ENCODE peak calls at places on chromosomes 3 and 15, in ten cellular contexts. One of them, this sample, is unnamed.

GRCh38 chr15:73078722-73079121 is 26.5 kb downstream of the NEO1 start:
- DNase-seq in body of pancreas: no peak
- DNase-seq in gastrocnemius medialis: no peak
- DNase-seq in A549: no peak
- DNase-seq in CD8-positive, alpha-beta T cell: no peak
- DNase-seq in ascending aorta: no peak
- DNase-seq in psoas muscle: no peak
- DNase-seq in IMR-90: peak; percentile 90
- DNase-seq in A673: peak; percentile 73
- DNase-seq in prostate gland: peak; percentile 80
- DNase-seq in this sample: no peak

GRCh38 chr3:170483485-170484262 is 65.0 kb downstream of the CLDN11 start:
- DNase-seq in body of pancreas: no peak
- DNase-seq in gastrocnemius medialis: no peak
- DNase-seq in A549: peak; percentile 20
- DNase-seq in CD8-positive, alpha-beta T cell: no peak
- DNase-seq in ascending aorta: no peak
- DNase-seq in psoas muscle: no peak
- DNase-seq in IMR-90: no peak
- DNase-seq in A673: no peak
- DNase-seq in prostate gland: no peak
- DNase-seq in this sample: no peak

GRCh38 chr3:116077059-116077458 is 368.2 kb downstream of the LSAMP start:
- DNase-seq in body of pancreas: no peak
- DNase-seq in gastrocnemius medialis: no peak
- DNase-seq in A549: no peak
- DNase-seq in CD8-positive, alpha-beta T cell: no peak
- DNase-seq in ascending aorta: no peak
- DNase-seq in psoas muscle: no peak
- DNase-seq in IMR-90: no peak
- DNase-seq in A673: no peak
- DNase-seq in prostate gland: no peak
- DNase-seq in this sample: no peak

GRCh38 chr3:195045481-195045880 is 225.5 kb downstream of the XXYLT1 start:
- DNase-seq in body of pancreas: no peak
- DNase-seq in gastrocnemius medialis: no peak
- DNase-seq in A549: no peak
- DNase-seq in CD8-positive, alpha-beta T cell: no peak
- DNase-seq in ascending aorta: peak; percentile 43
- DNase-seq in psoas muscle: no peak
- DNase-seq in IMR-90: no peak
- DNase-seq in A673: no peak
- DNase-seq in prostate gland: no peak
- DNase-seq in this sample: no peak

GRCh38 chr3:13698498-13698897 is 149.6 kb downstream of the FBLN2 start:
- DNase-seq in body of pancreas: no peak
- DNase-seq in gastrocnemius medialis: no peak
- DNase-seq in A549: no peak
- DNase-seq in CD8-positive, alpha-beta T cell: no peak
- DNase-seq in ascending aorta: no peak
- DNase-seq in psoas muscle: no peak
- DNase-seq in IMR-90: no peak
- DNase-seq in A673: no peak
- DNase-seq in prostate gland: no peak
- DNase-seq in this sample: no peak

GRCh38 chr15:31397851-31398661 is 71.4 kb downstream of the KLF13 start:
- DNase-seq in body of pancreas: no peak
- DNase-seq in gastrocnemius medialis: no peak
- DNase-seq in A549: no peak
- DNase-seq in CD8-positive, alpha-beta T cell: no peak
- DNase-seq in ascending aorta: peak; percentile 61
- DNase-seq in psoas muscle: no peak
- DNase-seq in IMR-90: no peak
- DNase-seq in A673: no peak
- DNase-seq in prostate gland: peak; percentile 61
- DNase-seq in this sample: no peak

GRCh38 chr3:46893146-46893748 is 15.7 kb downstream of the PTH1R start:
- DNase-seq in body of pancreas: no peak
- DNase-seq in gastrocnemius medialis: no peak
- DNase-seq in A549: no peak
- DNase-seq in CD8-positive, alpha-beta T cell: no peak
- DNase-seq in ascending aorta: no peak
- DNase-seq in psoas muscle: peak; percentile 60
- DNase-seq in IMR-90: no peak
- DNase-seq in A673: no peak
- DNase-seq in prostate gland: no peak
- DNase-seq in this sample: no peak

GRCh38 chr15:80274554-80274953 is 22.5 kb upstream of the CTXND1 start:
- DNase-seq in body of pancreas: no peak
- DNase-seq in gastrocnemius medialis: no peak
- DNase-seq in A549: no peak
- DNase-seq in CD8-positive, alpha-beta T cell: no peak
- DNase-seq in ascending aorta: peak; percentile 3
- DNase-seq in psoas muscle: no peak
- DNase-seq in IMR-90: no peak
- DNase-seq in A673: no peak
- DNase-seq in prostate gland: no peak
- DNase-seq in this sample: no peak

GRCh38 chr3:45067941-45068340 is 41.8 kb downstream of the CLEC3B start:
- DNase-seq in body of pancreas: no peak
- DNase-seq in gastrocnemius medialis: no peak
- DNase-seq in A549: no peak
- DNase-seq in CD8-positive, alpha-beta T cell: no peak
- DNase-seq in ascending aorta: no peak
- DNase-seq in psoas muscle: no peak
- DNase-seq in IMR-90: no peak
- DNase-seq in A673: no peak
- DNase-seq in prostate gland: no peak
- DNase-seq in this sample: no peak

GRCh38 chr3:47128110-47128509 is 35.8 kb downstream of the SETD2 start:
- DNase-seq in body of pancreas: no peak
- DNase-seq in gastrocnemius medialis: no peak
- DNase-seq in A549: no peak
- DNase-seq in CD8-positive, alpha-beta T cell: no peak
- DNase-seq in ascending aorta: no peak
- DNase-seq in psoas muscle: no peak
- DNase-seq in IMR-90: no peak
- DNase-seq in A673: no peak
- DNase-seq in prostate gland: no peak
- DNase-seq in this sample: no peak

GRCh38 chr3:176951586-176952292 is 245.5 kb downstream of the TBL1XR1 start:
- DNase-seq in body of pancreas: no peak
- DNase-seq in gastrocnemius medialis: no peak
- DNase-seq in A549: no peak
- DNase-seq in CD8-positive, alpha-beta T cell: no peak
- DNase-seq in ascending aorta: no peak
- DNase-seq in psoas muscle: no peak
- DNase-seq in IMR-90: peak; percentile 34
- DNase-seq in A673: no peak
- DNase-seq in prostate gland: no peak
- DNase-seq in this sample: no peak

GRCh38 chr3:190862209-190863118 is at the start of gene GMNC:
- DNase-seq in body of pancreas: peak; percentile 87
- DNase-seq in gastrocnemius medialis: peak; percentile 82
- DNase-seq in A549: peak; percentile 32
- DNase-seq in CD8-positive, alpha-beta T cell: peak; percentile 9
- DNase-seq in ascending aorta: peak; percentile 88
- DNase-seq in psoas muscle: peak; percentile 92
- DNase-seq in IMR-90: peak; percentile 48
- DNase-seq in A673: peak; percentile 93
- DNase-seq in prostate gland: peak; percentile 86
- DNase-seq in this sample: peak; percentile 61

GRCh38 chr3:176513604-176514003 is 683.7 kb downstream of the TBL1XR1 start:
- DNase-seq in body of pancreas: no peak
- DNase-seq in gastrocnemius medialis: no peak
- DNase-seq in A549: no peak
- DNase-seq in CD8-positive, alpha-beta T cell: no peak
- DNase-seq in ascending aorta: no peak
- DNase-seq in psoas muscle: no peak
- DNase-seq in IMR-90: no peak
- DNase-seq in A673: no peak
- DNase-seq in prostate gland: no peak
- DNase-seq in this sample: no peak

GRCh38 chr3:4995500-4996053 is 16.3 kb downstream of the BHLHE40 start:
- DNase-seq in body of pancreas: peak; percentile 7
- DNase-seq in gastrocnemius medialis: peak; percentile 88
- DNase-seq in A549: no peak
- DNase-seq in CD8-positive, alpha-beta T cell: no peak
- DNase-seq in ascending aorta: peak; percentile 65
- DNase-seq in psoas muscle: peak; percentile 74
- DNase-seq in IMR-90: peak; percentile 83
- DNase-seq in A673: no peak
- DNase-seq in prostate gland: no peak
- DNase-seq in this sample: no peak

GRCh38 chr3:5231536-5231935 is 44.0 kb downstream of the EDEM1 start:
- DNase-seq in body of pancreas: no peak
- DNase-seq in gastrocnemius medialis: no peak
- DNase-seq in A549: no peak
- DNase-seq in CD8-positive, alpha-beta T cell: no peak
- DNase-seq in ascending aorta: no peak
- DNase-seq in psoas muscle: no peak
- DNase-seq in IMR-90: no peak
- DNase-seq in A673: no peak
- DNase-seq in prostate gland: no peak
- DNase-seq in this sample: no peak

GRCh38 chr3:129625071-129625874 is 18.8 kb upstream of the PLXND1 start:
- DNase-seq in body of pancreas: no peak
- DNase-seq in gastrocnemius medialis: no peak
- DNase-seq in A549: peak; percentile 44
- DNase-seq in CD8-positive, alpha-beta T cell: no peak
- DNase-seq in ascending aorta: peak; percentile 66
- DNase-seq in psoas muscle: peak; percentile 58
- DNase-seq in IMR-90: no peak
- DNase-seq in A673: peak; percentile 44
- DNase-seq in prostate gland: no peak
- DNase-seq in this sample: peak; percentile 43

GRCh38 chr3:187490366-187490765 is 122.2 kb downstream of the RTP4 start:
- DNase-seq in body of pancreas: no peak
- DNase-seq in gastrocnemius medialis: no peak
- DNase-seq in A549: no peak
- DNase-seq in CD8-positive, alpha-beta T cell: no peak
- DNase-seq in ascending aorta: no peak
- DNase-seq in psoas muscle: no peak
- DNase-seq in IMR-90: no peak
- DNase-seq in A673: no peak
- DNase-seq in prostate gland: no peak
- DNase-seq in this sample: no peak

GRCh38 chr3:54897028-54897711 is 30.7 kb downstream of the LRTM1 start:
- DNase-seq in body of pancreas: no peak
- DNase-seq in gastrocnemius medialis: no peak
- DNase-seq in A549: no peak
- DNase-seq in CD8-positive, alpha-beta T cell: no peak
- DNase-seq in ascending aorta: no peak
- DNase-seq in psoas muscle: no peak
- DNase-seq in IMR-90: peak; percentile 86
- DNase-seq in A673: no peak
- DNase-seq in prostate gland: no peak
- DNase-seq in this sample: no peak

GRCh38 chr3:139537325-139537724 is 2.2 kb downstream of the RBP1 start:
- DNase-seq in body of pancreas: no peak
- DNase-seq in gastrocnemius medialis: no peak
- DNase-seq in A549: no peak
- DNase-seq in CD8-positive, alpha-beta T cell: no peak
- DNase-seq in ascending aorta: no peak
- DNase-seq in psoas muscle: no peak
- DNase-seq in IMR-90: peak; percentile 75
- DNase-seq in A673: no peak
- DNase-seq in prostate gland: no peak
- DNase-seq in this sample: peak; percentile 39
- H3K4me3 ChIP-seq in body of pancreas: no peak overlapping the region
- H3K4me3 ChIP-seq in gastrocnemius medialis: no peak overlapping the region
- H3K4me3 ChIP-seq in A549: no peak overlapping the region
- H3K4me3 ChIP-seq in CD8-positive, alpha-beta T cell: no peak overlapping the region
- H3K4me3 ChIP-seq in ascending aorta: no peak overlapping the region
- H3K4me3 ChIP-seq in psoas muscle: no peak overlapping the region
- H3K4me3 ChIP-seq in IMR-90: no peak overlapping the region
- H3K4me3 ChIP-seq in A673: no peak overlapping the region
- H3K4me3 ChIP-seq in prostate gland: no peak overlapping the region
- H3K4me3 ChIP-seq in this sample: no peak overlapping the region

DNA sequence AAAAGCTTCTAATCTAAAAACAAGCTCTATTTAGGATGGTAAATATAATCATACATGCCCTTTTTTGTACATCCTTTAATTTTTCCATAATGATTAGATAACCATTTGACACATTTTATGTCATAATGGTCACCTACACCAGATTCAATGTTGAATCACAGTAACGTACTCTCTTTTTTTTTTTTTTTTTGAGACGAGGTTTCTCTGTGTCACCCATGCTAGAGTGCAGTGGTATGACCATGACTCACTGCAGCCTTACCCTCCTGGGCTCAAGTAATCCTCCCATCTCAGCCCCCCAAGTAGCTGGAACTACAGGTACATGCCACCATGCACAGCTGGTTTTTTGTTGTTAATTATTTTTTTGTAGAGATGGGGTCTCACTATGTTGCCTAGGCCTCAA is 49.2 kb downstream of the PROS1 start:
- DNase-seq in body of pancreas: no peak
- DNase-seq in gastrocnemius medialis: no peak
- DNase-seq in A549: no peak
- DNase-seq in CD8-positive, alpha-beta T cell: no peak
- DNase-seq in ascending aorta: no peak
- DNase-seq in psoas muscle: no peak
- DNase-seq in IMR-90: no peak
- DNase-seq in A673: no peak
- DNase-seq in prostate gland: no peak
- DNase-seq in this sample: no peak
- H3K9me3 ChIP-seq in body of pancreas: no peaks in the 10 kb centered on the region
- H3K9me3 ChIP-seq in gastrocnemius medialis: no peaks in the 10 kb centered on the region
- H3K9me3 ChIP-seq in A549: no peaks in the 10 kb centered on the region
- H3K9me3 ChIP-seq in CD8-positive, alpha-beta T cell: no peaks in the 10 kb centered on the region
- H3K9me3 ChIP-seq in ascending aorta: no peaks in the 10 kb centered on the region
- H3K9me3 ChIP-seq in psoas muscle: no peaks in the 10 kb centered on the region
- H3K9me3 ChIP-seq in IMR-90: no peaks in the 10 kb centered on the region
- H3K9me3 ChIP-seq in A673: no peaks in the 10 kb centered on the region
- H3K9me3 ChIP-seq in prostate gland: no peaks in the 10 kb centered on the region
- H3K9me3 ChIP-seq in this sample: no peaks in the 10 kb centered on the region

GRCh38 chr15:48877630-48878595 is at the start of gene EID1:
- DNase-seq in body of pancreas: peak; percentile 93
- DNase-seq in gastrocnemius medialis: peak; percentile 89
- DNase-seq in A549: peak; percentile 54
- DNase-seq in CD8-positive, alpha-beta T cell: peak; percentile 89
- DNase-seq in ascending aorta: peak; percentile 97
- DNase-seq in psoas muscle: peak; percentile 95
- DNase-seq in IMR-90: peak; percentile 95
- DNase-seq in A673: peak; percentile 96
- DNase-seq in prostate gland: peak; percentile 89
- DNase-seq in this sample: peak; percentile 89
- TF ChIP-seq CTCF in body of pancreas: no peak
- TF ChIP-seq CTCF in gastrocnemius medialis: no peak
- TF ChIP-seq CTCF in A549: no peak
- TF ChIP-seq CTCF in CD8-positive, alpha-beta T cell: no peak
- TF ChIP-seq CTCF in ascending aorta: no peak
- TF ChIP-seq CTCF in psoas muscle: no peak
- TF ChIP-seq CTCF in IMR-90: no peak
- TF ChIP-seq CTCF in A673: no peak
- TF ChIP-seq CTCF in prostate gland: no peak
- TF ChIP-seq CTCF in this sample: no peak

DNA sequence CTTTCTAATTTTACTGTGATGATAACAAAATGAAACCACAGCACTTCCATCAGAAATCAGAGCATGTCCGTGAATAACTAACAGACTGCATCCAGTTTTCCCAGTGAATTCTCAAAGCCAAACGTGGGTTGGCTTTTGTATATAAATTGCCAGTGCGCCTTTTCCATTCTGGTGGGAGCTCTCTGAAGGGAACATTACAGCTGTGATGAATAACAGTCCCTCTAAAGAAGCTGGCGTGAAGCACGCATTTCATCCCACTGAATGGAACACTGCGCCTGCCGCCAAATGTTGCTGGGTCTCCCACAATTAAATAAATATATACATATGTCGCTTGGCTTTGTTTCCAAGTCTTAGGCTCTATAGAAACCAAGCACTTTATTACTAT is 113.0 kb upstream of the PFN2 start:
- DNase-seq in body of pancreas: no peak
- DNase-seq in gastrocnemius medialis: no peak
- DNase-seq in A549: no peak
- DNase-seq in CD8-positive, alpha-beta T cell: no peak
- DNase-seq in ascending aorta: no peak
- DNase-seq in psoas muscle: no peak
- DNase-seq in IMR-90: peak; percentile 83
- DNase-seq in A673: peak; percentile 30
- DNase-seq in prostate gland: no peak
- DNase-seq in this sample: no peak
- H3K4me3 ChIP-seq in body of pancreas: no peak overlapping the region
- H3K4me3 ChIP-seq in gastrocnemius medialis: peak overlapping the region; percentile 50
- H3K4me3 ChIP-seq in A549: peak overlapping the region; percentile 1
- H3K4me3 ChIP-seq in CD8-positive, alpha-beta T cell: no peak overlapping the region
- H3K4me3 ChIP-seq in ascending aorta: peak overlapping the region; percentile 50
- H3K4me3 ChIP-seq in psoas muscle: peak overlapping the region; percentile 56
- H3K4me3 ChIP-seq in IMR-90: peak overlapping the region; percentile 60
- H3K4me3 ChIP-seq in A673: peak overlapping the region; percentile 31
- H3K4me3 ChIP-seq in prostate gland: no peak overlapping the region
- H3K4me3 ChIP-seq in this sample: no peak overlapping the region

This sample was measured in WERI-Rb-1.